ENCODE peak calls at places on chromosomes 12 and 14, in six cellular contexts. W, E, V, S, M and A are unnamed samples.
A peak's percentile ranks its signal among the peaks of the same experiment; 100 is the strongest.

GRCh38 chr12:48838048-48838447 is 13.9 kb downstream of the DDX23 start:
- DNase-seq in E (no peak), M (no peak), W (no peak), V (no peak), S (no peak), A (no peak)

GRCh38 chr14:67166450-67166853 is 22.8 kb upstream of the GARIN2 start:
- DNase-seq in W (no peak), M (no peak), E (no peak), V (no peak), S (no peak), A (peak; percentile 44)

GRCh38 chr12:122646568-122647220 is 56.5 kb downstream of the HCAR2 start:
- DNase-seq in W (peak; percentile 48), E (peak; percentile 40), V (no peak), M (no peak), S (no peak), A (no peak)

GRCh38 chr12:46786774-46787173 is 39.0 kb downstream of the SLC38A4 start:
- DNase-seq in S (peak; percentile 17), V (no peak), M (no peak), E (no peak), W (no peak), A (no peak)

GRCh38 chr12:7899755-7900154 is 27.0 kb upstream of the SLC2A14 start:
- DNase-seq in M (no peak), S (no peak), E (no peak), W (no peak), V (no peak), A (no peak)

GRCh38 chr14:103517626-103518415 is 4.8 kb downstream of the CKB start:
- DNase-seq in M (peak; percentile 74), E (peak; percentile 28), V (no peak), W (no peak), S (no peak), A (no peak)

GRCh38 chr12:39872425-39872824 is 233.5 kb downstream of the SLC2A13 start:
- DNase-seq in V (no peak), S (no peak), E (no peak), M (no peak), W (no peak), A (no peak)

GRCh38 chr12:80442426-80443222 is 1.4 kb upstream of the PTPRQ start:
- DNase-seq in W (no peak), S (peak; percentile 25), M (no peak), V (no peak), E (no peak), A (no peak)

GRCh38 chr12:12502813-12503146 is 59.9 kb downstream of the DUSP16 start:
- DNase-seq in E (no peak), V (no peak), S (no peak), M (no peak), W (no peak), A (no peak)

GRCh38 chr14:24093901-24094838 is at the start of gene PCK2:
- DNase-seq in E (peak; percentile 89), M (peak; percentile 96), S (peak; percentile 50), V (peak; percentile 91), W (peak; percentile 99), A (peak; percentile 63)

GRCh38 chr14:103023881-103024473 is 33.4 kb downstream of the CDC42BPB start:
- DNase-seq in S (no peak), M (no peak), W (no peak), E (no peak), V (no peak), A (peak; percentile 55)

GRCh38 chr14:104023325-104024055 is 62.0 kb upstream of the ASPG start:
- DNase-seq in M (peak; percentile 17), E (no peak), S (no peak), W (no peak), V (no peak), A (no peak)

GRCh38 chr14:59707778-59708635 is 131.4 kb upstream of the CCDC175 start:
- DNase-seq in V (no peak), S (no peak), W (no peak), E (no peak), M (no peak), A (no peak)

GRCh38 chr12:58712981-58713380 is 207.3 kb downstream of the LRIG3 start:
- DNase-seq in M (no peak), V (no peak), E (no peak), W (no peak), S (no peak), A (no peak)

DNA sequence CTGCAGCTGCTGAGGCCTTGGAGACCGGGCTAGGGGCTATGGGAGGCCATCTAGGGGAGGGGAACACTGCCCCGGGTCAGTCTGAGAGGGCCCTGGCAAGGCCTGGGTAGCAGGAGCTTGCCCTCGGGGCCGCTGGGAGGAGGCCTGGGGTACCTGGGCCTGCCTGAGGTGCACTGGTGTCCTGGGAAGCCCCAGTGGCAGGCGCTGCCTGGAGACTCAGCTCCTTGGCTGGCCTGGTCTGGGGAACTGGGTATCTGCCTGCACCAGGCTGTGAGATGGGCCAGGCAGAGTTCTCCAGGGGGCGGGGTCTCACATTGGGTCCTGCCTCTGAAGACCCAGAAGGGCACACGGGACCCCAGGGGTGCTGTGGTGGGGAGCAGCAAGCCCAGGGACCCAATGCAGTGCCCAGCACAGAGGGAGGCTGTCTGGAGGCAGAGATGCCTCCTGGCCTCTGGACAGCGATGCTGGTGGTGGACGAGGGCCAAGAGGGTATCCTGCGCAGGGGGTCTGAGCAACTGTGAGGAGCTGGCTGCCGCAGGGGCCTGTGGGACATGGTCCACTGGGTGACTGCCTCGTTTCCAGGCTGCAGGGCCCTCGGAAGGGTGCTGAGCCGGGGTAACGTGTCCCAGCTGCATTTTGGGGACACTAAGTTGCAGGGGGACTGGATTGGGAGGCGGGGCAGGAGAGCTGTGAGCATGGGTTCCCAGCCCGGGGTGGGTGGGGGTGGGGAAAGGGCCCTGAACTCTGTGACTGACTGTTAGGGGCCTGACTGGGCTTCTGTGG is 7.5 kb upstream of the MTA1 start:
- DNase-seq in V (no peak), W (no peak), S (no peak), E (peak; percentile 51), M (peak; percentile 74), A (no peak)
- TF ChIP-seq CTCF in V (no peak), W (no peak), S (no peak), E (no peak), M (no peak), A (no peak)

GRCh38 chr14:76812093-76812421 is 625 bp downstream of the ANGEL1 start:
- DNase-seq in W (no peak), S (no peak), E (no peak), V (peak; percentile 30), M (no peak), A (peak; percentile 9)

GRCh38 chr14:76812422-76813383 is at the start of gene ANGEL1:
- DNase-seq in M (peak; percentile 97), W (peak; percentile 98), E (peak; percentile 95), V (peak; percentile 97), S (peak; percentile 70), A (peak; percentile 96)

GRCh38 chr14:76811561-76811960 is 1.1 kb downstream of the ANGEL1 start:
- DNase-seq in S (no peak), M (no peak), W (no peak), V (no peak), E (no peak), A (no peak)

GRCh38 chr14:76810525-76810924 is 2.2 kb downstream of the ANGEL1 start:
- DNase-seq in E (no peak), M (no peak), S (no peak), W (no peak), V (no peak), A (no peak)

GRCh38 chr14:76810953-76811400 is 1.7 kb downstream of the ANGEL1 start:
- DNase-seq in M (no peak), W (peak; percentile 58), S (no peak), V (no peak), E (no peak), A (peak; percentile 17)
- TF ChIP-seq CTCF in M (no peak), W (no peak), S (peak; percentile 62), V (no peak), E (no peak), A (no peak)

GRCh38 chr12:118358008-118358359 is 14.7 kb downstream of the TAOK3 start:
- DNase-seq in V (no peak), E (no peak), S (no peak), M (no peak), W (no peak), A (no peak)

GRCh38 chr12:118355838-118356237 is 16.9 kb downstream of the TAOK3 start:
- DNase-seq in E (no peak), S (no peak), W (no peak), M (no peak), V (no peak), A (no peak)

GRCh38 chr12:118356809-118357326 is 15.8 kb downstream of the TAOK3 start:
- DNase-seq in W (no peak), S (no peak), V (no peak), M (no peak), E (no peak), A (no peak)

GRCh38 chr12:118358607-118359540 is 13.8 kb downstream of the TAOK3 start:
- DNase-seq in V (no peak), E (no peak), M (no peak), W (no peak), S (no peak), A (no peak)

DNA sequence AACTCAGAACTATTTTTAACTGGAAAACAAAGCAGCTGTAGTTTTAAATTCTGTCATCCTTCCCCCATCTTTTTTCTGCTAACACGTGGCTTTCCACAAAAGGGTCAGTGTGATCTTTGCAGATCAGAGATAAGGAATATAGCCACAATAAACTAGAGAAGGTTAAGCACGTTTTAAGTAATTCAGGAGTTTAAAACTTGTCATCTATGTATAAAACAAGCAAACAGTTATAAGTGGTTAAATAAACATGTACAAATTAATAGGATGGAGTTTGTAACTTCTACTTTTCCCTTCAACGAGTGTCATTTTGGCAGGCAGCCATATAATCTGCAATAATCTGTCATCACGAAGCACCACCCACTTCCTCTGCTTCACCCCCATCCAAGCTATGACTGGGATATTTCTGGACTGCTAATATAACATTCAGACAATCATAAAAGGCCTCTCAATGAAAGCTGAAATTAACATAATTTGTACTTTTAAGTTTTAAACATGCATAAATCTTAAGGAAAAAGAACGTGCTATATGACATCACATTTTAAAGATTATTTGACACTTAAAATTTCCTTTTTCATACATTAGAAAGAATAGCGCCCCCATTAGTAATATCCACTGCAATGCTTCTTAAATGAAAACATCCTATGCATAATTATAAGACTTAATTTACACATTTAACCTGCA is 15.2 kb downstream of the TAOK3 start:
- DNase-seq in M (no peak), V (no peak), W (peak; percentile 56), S (no peak), E (peak; percentile 60), A (no peak)
- TF ChIP-seq CTCF in M (no peak), V (no peak), W (no peak), S (no peak), E (peak; percentile 33), A (peak; percentile 19)

DNA sequence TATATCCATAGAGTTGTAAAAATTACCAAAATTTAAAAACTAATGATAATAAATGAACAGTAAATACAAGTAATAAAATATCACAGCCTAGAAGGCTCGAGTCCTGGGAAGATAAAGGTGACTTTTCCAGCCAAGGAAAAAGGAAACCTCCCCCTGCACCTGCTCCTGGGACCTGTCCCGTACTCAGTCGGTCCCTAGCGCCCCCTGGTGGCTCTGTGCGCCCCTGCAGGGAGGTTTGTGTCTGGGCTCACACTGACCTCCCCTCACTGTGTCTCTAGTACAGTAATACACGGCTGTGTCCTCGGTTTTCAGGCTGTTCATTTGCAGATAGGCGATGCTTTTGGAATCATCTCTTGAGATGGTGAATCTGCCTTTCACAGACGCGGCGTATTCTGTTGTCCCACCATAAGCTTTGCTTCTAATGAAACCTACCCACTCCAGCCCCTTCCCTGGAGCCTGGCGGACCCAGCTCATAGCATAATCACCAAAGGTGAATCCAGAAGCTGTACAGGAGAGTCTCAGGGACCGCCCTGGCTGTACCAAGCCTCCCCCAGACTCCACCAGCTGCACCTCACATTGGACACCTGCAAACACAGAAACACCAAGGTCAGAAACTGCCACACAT is 1030.4 kb downstream of the TMEM121 start:
- DNase-seq in M (no peak), S (no peak), W (peak; percentile 56), E (peak; percentile 17), V (no peak), A (no peak)
- TF ChIP-seq CTCF in M (no peak), S (no peak), W (peak; percentile 39), E (peak; percentile 85), V (no peak), A (no peak)